ENCODE peak calls at places on chromosome 19, in five cellular contexts. D is mammary epithelial cell, Y is breast epithelium, H is cardiac muscle cell, K is transverse colon. P is an unnamed sample.

GRCh38 chr19:46537136-46538097 is 41.8 kb upstream of the PNMA8B start:
- DNase-seq in H (peak; percentile 62), K (peak; percentile 70), Y (no peak), D (peak; percentile 17), P (peak; percentile 79)

GRCh38 chr19:29378126-29378525 is 147.7 kb upstream of the VSTM2B start:
- DNase-seq in D (no peak), H (no peak), K (no peak), Y (peak; percentile 10), P (no peak)

GRCh38 chr19:18364826-18365528 is 21.0 kb upstream of the GDF15 start:
- DNase-seq in H (peak; percentile 100), Y (peak; percentile 90), K (peak; percentile 90), D (peak; percentile 96), P (peak; percentile 86)

GRCh38 chr19:46296722-46297431 is at the start of gene HIF3A:
- DNase-seq in H (peak; percentile 85), K (peak; percentile 81), Y (no peak), D (no peak), P (peak; percentile 86)

GRCh38 chr19:45200614-45201013 is 22.0 kb downstream of the BLOC1S3 start:
- DNase-seq in Y (no peak), K (no peak), D (peak; percentile 30), H (peak; percentile 80), P (no peak)

GRCh38 chr19:4803736-4804695 is 12.5 kb downstream of the FEM1A start:
- DNase-seq in D (no peak), H (peak; percentile 48), Y (no peak), K (peak; percentile 49), P (peak; percentile 80)

GRCh38 chr19:5692785-5693194 is 2.7 kb downstream of the RPL36 start:
- DNase-seq in Y (no peak), H (no peak), D (no peak), K (no peak), P (peak; percentile 54)

GRCh38 chr19:51156710-51157109 is 14.6 kb downstream of the SIGLEC7 start:
- DNase-seq in H (no peak), Y (no peak), K (no peak), D (no peak), P (no peak)

GRCh38 chr19:38228491-38229439 is 4.7 kb upstream of the DPF1 start:
- DNase-seq in D (no peak), Y (no peak), K (no peak), H (no peak), P (no peak)

GRCh38 chr19:7788933-7789323 is 25.9 kb downstream of the CLEC4M start:
- DNase-seq in K (no peak), D (no peak), H (no peak), Y (no peak), P (no peak)

GRCh38 chr19:16654621-16655020 is 5.3 kb downstream of the SMIM7 start:
- DNase-seq in D (no peak), H (peak; percentile 15), K (no peak), Y (no peak), P (no peak)
- H3K27ac ChIP-seq in D (no peak overlapping the region), H (no peak overlapping the region), K (no peak overlapping the region), Y (no peak overlapping the region), P (no peak overlapping the region)

GRCh38 chr19:48474084-48474592 is 5.0 kb downstream of the CYTH2 start:
- DNase-seq in Y (no peak), H (no peak), D (no peak), K (no peak), P (no peak)

GRCh38 chr19:48477067-48477685 is 8.0 kb downstream of the CYTH2 start:
- DNase-seq in K (no peak), D (no peak), Y (no peak), H (no peak), P (no peak)

GRCh38 chr19:48473161-48473966 is 4.2 kb downstream of the CYTH2 start:
- DNase-seq in H (no peak), K (no peak), Y (peak; percentile 82), D (peak; percentile 26), P (no peak)

GRCh38 chr19:48476176-48476575 is 7.0 kb downstream of the CYTH2 start:
- DNase-seq in K (no peak), H (no peak), Y (no peak), D (no peak), P (no peak)

DNA sequence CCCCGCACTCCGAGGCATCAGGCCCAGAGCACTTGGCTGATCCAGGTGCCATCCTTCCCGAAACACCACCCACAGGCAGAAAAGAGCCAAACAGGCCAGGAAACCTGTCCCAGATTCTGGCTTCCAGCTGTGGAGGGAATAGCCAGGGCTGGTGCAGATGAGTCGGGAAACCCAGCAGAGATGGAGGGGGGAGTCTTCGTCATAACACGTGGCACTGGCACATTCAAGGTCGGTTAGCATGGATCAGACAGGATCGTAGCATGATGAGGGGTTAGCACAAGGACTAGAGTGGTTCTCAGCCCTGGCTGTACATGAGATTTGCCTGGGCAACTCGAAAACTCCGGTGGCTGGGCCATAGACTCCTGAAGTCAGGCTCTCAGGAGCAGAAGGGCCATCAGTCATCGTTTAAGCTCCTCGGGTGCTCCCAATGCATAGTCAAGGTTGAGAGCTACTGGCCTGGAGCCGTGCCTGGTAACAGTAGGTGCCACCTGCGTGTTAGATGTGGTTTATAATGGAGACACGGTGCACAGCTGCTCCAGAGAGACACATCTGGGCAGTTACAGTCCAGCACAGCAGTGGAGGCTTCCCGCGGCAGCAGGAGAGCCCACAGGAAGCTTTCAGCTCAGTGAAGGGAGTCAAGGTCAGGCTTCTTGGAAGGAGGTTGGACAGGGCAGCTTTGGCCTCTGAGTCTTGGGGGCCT is 6.3 kb downstream of the CYTH2 start:
- DNase-seq in K (no peak), Y (no peak), D (no peak), H (no peak), P (no peak)
- H3K36me3 ChIP-seq in K (peaks cover 56% of the 10 kb centered on the region), Y (no peaks in the 10 kb centered on the region), D (peaks cover 35% of the 10 kb centered on the region), H (peaks cover 67% of the 10 kb centered on the region), P (peaks cover 78% of the 10 kb centered on the region)

GRCh38 chr19:40506099-40506498 is 39.3 kb downstream of the SPTBN4 start:
- DNase-seq in Y (no peak), D (no peak), K (no peak), H (no peak), P (no peak)
- H3K27ac ChIP-seq in Y (no peak overlapping the region), D (no peak overlapping the region), K (no peak overlapping the region), H (no peak overlapping the region), P (no peak overlapping the region)

GRCh38 chr19:55667006-55667381 is 8.0 kb upstream of the EPN1 start:
- DNase-seq in D (no peak), H (no peak), K (no peak), Y (no peak), P (no peak)
- H3K36me3 ChIP-seq in D (peaks cover 30% of the 10 kb centered on the region), H (peaks cover 54% of the 10 kb centered on the region), K (peaks cover 63% of the 10 kb centered on the region), Y (peaks cover 40% of the 10 kb centered on the region), P (peaks cover 94% of the 10 kb centered on the region)

P was measured in upper lobe of right lung.